ENCODE peak calls at places on chromosome 2, in five cellular contexts. F is prostate gland, H is endothelial cell of umbilical vein, I is upper lobe of left lung, A is SK-N-SH. O is an unnamed sample.

GRCh38 chr2:11520092-11520693 is 13.7 kb upstream of the GREB1 start:
- DNase-seq in F (no peak), A (no peak), H (no peak), I (no peak), O (no peak)

GRCh38 chr2:216101109-216101508 is 8.0 kb upstream of the XRCC5 start:
- DNase-seq in H (no peak), I (no peak), F (no peak), A (no peak), O (no peak)

GRCh38 chr2:37573818-37574388 is 97.5 kb downstream of the CDC42EP3 start:
- DNase-seq in A (no peak), I (no peak), H (peak; percentile 31), F (no peak), O (no peak)

GRCh38 chr2:160427629-160428424 is 65.8 kb downstream of the RBMS1 start:
- DNase-seq in F (no peak), A (no peak), I (peak; percentile 35), H (peak; percentile 57), O (peak; percentile 73)

GRCh38 chr2:167057461-167057860 is 169.2 kb downstream of the XIRP2 start:
- DNase-seq in I (no peak), A (no peak), F (no peak), H (no peak), O (no peak)

GRCh38 chr2:117755768-117756167 is 58.7 kb upstream of the DDX18 start:
- DNase-seq in I (no peak), H (no peak), F (no peak), A (no peak), O (no peak)

GRCh38 chr2:240205348-240205747 is 64.9 kb upstream of the OTOS start:
- DNase-seq in I (peak; percentile 15), A (no peak), H (no peak), F (no peak), O (no peak)

GRCh38 chr2:149307014-149307413 is 23.4 kb upstream of the LYPD6 start:
- DNase-seq in A (peak; percentile 49), F (no peak), H (no peak), I (no peak), O (no peak)

GRCh38 chr2:118470297-118470696 is 377.2 kb downstream of the EN1 start:
- DNase-seq in H (no peak), A (no peak), F (no peak), I (no peak), O (no peak)

GRCh38 chr2:98372121-98372520 is 25.9 kb downstream of the CNGA3 start:
- DNase-seq in A (no peak), H (no peak), I (no peak), F (no peak), O (no peak)

GRCh38 chr2:130911996-130912395 is 75.3 kb downstream of the ARHGEF4 start:
- DNase-seq in F (no peak), H (no peak), I (no peak), A (no peak), O (no peak)

GRCh38 chr2:190864375-190864774 is 16.2 kb upstream of the GLS start:
- DNase-seq in A (no peak), H (no peak), I (no peak), F (no peak), O (no peak)

GRCh38 chr2:165791811-165792454 is 2.1 kb downstream of the GALNT3 start:
- DNase-seq in F (no peak), A (no peak), I (no peak), H (no peak), O (no peak)

GRCh38 chr2:73031725-73032701 is 39.5 kb downstream of the SFXN5 start:
- DNase-seq in A (no peak), H (no peak), I (no peak), F (no peak), O (peak; percentile 8)

GRCh38 chr2:1818404-1818803 is 74.1 kb upstream of the PXDN start:
- DNase-seq in I (no peak), A (no peak), H (no peak), F (no peak), O (no peak)

GRCh38 chr2:127163922-127164321 is 56.2 kb downstream of the CYP27C1 start:
- DNase-seq in A (no peak), I (no peak), H (no peak), F (no peak), O (no peak)

GRCh38 chr2:160574472-160575140 is 81.0 kb upstream of the RBMS1 start:
- DNase-seq in H (no peak), F (no peak), I (no peak), A (no peak), O (no peak)

GRCh38 chr2:159755788-159756187 is 42.2 kb downstream of the CD302 start:
- DNase-seq in H (peak; percentile 49), I (no peak), A (no peak), F (no peak), O (no peak)

GRCh38 chr2:95377216-95377530 is 25.3 kb upstream of the FAHD2A start:
- DNase-seq in F (no peak), H (no peak), A (no peak), I (no peak), O (no peak)

GRCh38 chr2:95158441-95158840 is 1.2 kb downstream of the ZNF514 start:
- DNase-seq in A (no peak), F (no peak), H (no peak), I (no peak), O (no peak)

GRCh38 chr2:124692707-124693106 is 667.6 kb downstream of the CNTNAP5 start:
- DNase-seq in A (no peak), F (no peak), H (no peak), I (no peak), O (no peak)

GRCh38 chr2:144183744-144184143 is 336.2 kb downstream of the ZEB2 start:
- DNase-seq in A (no peak), I (peak; percentile 26), F (no peak), H (no peak), O (peak; percentile 40)

GRCh38 chr2:205712508-205712907 is 30.2 kb downstream of the NRP2 start:
- DNase-seq in A (no peak), I (no peak), F (no peak), H (peak; percentile 68), O (no peak)

GRCh38 chr2:126656311-126657145 is 570 bp downstream of the GYPC start:
- DNase-seq in A (no peak), H (no peak), I (no peak), F (no peak), O (no peak)

GRCh38 chr2:119517433-119517832 is 6.8 kb downstream of the SCTR start:
- DNase-seq in A (peak; percentile 64), H (peak; percentile 37), I (peak; percentile 82), F (peak; percentile 13), O (no peak)

GRCh38 chr2:28687181-28687580 is 64.4 kb upstream of the PPP1CB start:
- DNase-seq in A (no peak), I (no peak), F (no peak), H (no peak), O (no peak)
- TF ChIP-seq POLR2AphosphoS5 in A (no peak), I (no peak), F (no peak), H (no peak), O (no peak)

GRCh38 chr2:9852881-9853280 is 9.6 kb downstream of the TAF1B start:
- DNase-seq in I (no peak), A (no peak), H (no peak), F (no peak), O (no peak)

GRCh38 chr2:9858730-9859068 is 15.4 kb downstream of the TAF1B start:
- DNase-seq in F (no peak), A (no peak), I (no peak), H (no peak), O (no peak)

GRCh38 chr2:9857814-9858729 is 14.8 kb downstream of the TAF1B start:
- DNase-seq in I (no peak), F (no peak), A (no peak), H (no peak), O (no peak)
- H3K9me3 ChIP-seq in I (no peaks in the 10 kb centered on the region), F (no peaks in the 10 kb centered on the region), A (peaks cover 12% of the 10 kb centered on the region), H (no peaks in the 10 kb centered on the region), O (peaks cover 10% of the 10 kb centered on the region)

GRCh38 chr2:219252084-219252483 is 959 bp upstream of the TUBA4B start:
- DNase-seq in I (no peak), A (no peak), H (no peak), F (no peak), O (no peak)
- H3K4me3 ChIP-seq in I (peak overlapping the region; percentile 66), A (no peak overlapping the region), H (no peak overlapping the region), F (peak overlapping the region; percentile 67), O (peak overlapping the region; percentile 94)

GRCh38 chr2:237435844-237436590 is 22.1 kb upstream of the COL6A3 start:
- DNase-seq in I (no peak), H (no peak), A (no peak), F (no peak), O (no peak)
- TF ChIP-seq POLR2AphosphoS5 in I (no peak), H (no peak), A (no peak), F (no peak), O (no peak)